ENCODE peak calls at places on chromosome 1, in ten cellular contexts. U, T, G, Q, E, B, I, O, M and L are unnamed samples.

GRCh38 chr1:72282271-72282656 is at the start of gene NEGR1:
- DNase-seq in U (peak; percentile 20), T (peak; percentile 68), G (no peak), Q (peak; percentile 64), E (peak; percentile 25), B (peak; percentile 12), I (peak; percentile 49), O (peak; percentile 63), M (peak; percentile 44), L (peak; percentile 59)

GRCh38 chr1:168628807-168629206 is 52.4 kb downstream of the XCL1 start:
- DNase-seq in U (no peak), T (no peak), G (no peak), Q (peak; percentile 2), E (no peak), B (peak; percentile 62), I (no peak), O (no peak), M (no peak), L (no peak)

GRCh38 chr1:208977861-208978260 is 605.7 kb upstream of the CAMK1G start:
- DNase-seq in U (no peak), T (no peak), G (no peak), Q (no peak), E (no peak), B (no peak), I (no peak), O (no peak), M (no peak), L (no peak)

GRCh38 chr1:223531742-223532341 is 133.7 kb downstream of the CAPN8 start:
- DNase-seq in U (peak; percentile 27), T (peak; percentile 77), G (peak; percentile 36), Q (peak; percentile 74), E (peak; percentile 56), B (peak; percentile 68), I (no peak), O (peak; percentile 72), M (peak; percentile 36), L (peak; percentile 75)

GRCh38 chr1:38026592-38027200 is 14.2 kb downstream of the UTP11 start:
- DNase-seq in U (no peak), T (peak; percentile 88), G (no peak), Q (peak; percentile 77), E (peak; percentile 82), B (peak; percentile 75), I (no peak), O (peak; percentile 80), M (peak; percentile 35), L (no peak)

GRCh38 chr1:175675017-175675416 is 68.4 kb downstream of the TNR start:
- DNase-seq in U (no peak), T (no peak), G (no peak), Q (no peak), E (no peak), B (no peak), I (no peak), O (peak; percentile 84), M (no peak), L (no peak)

GRCh38 chr1:208156310-208156709 is 87.9 kb downstream of the PLXNA2 start:
- DNase-seq in U (no peak), T (no peak), G (no peak), Q (no peak), E (no peak), B (no peak), I (no peak), O (no peak), M (no peak), L (no peak)

GRCh38 chr1:91244737-91245136 is 159.9 kb downstream of the HFM1 start:
- DNase-seq in U (no peak), T (no peak), G (no peak), Q (no peak), E (no peak), B (no peak), I (no peak), O (no peak), M (no peak), L (no peak)

GRCh38 chr1:50416150-50416527 is 7.1 kb downstream of the DMRTA2 start:
- DNase-seq in U (no peak), T (no peak), G (no peak), Q (peak; percentile 53), E (no peak), B (no peak), I (no peak), O (peak; percentile 9), M (no peak), L (no peak)

GRCh38 chr1:50415235-50416149 is 7.8 kb downstream of the DMRTA2 start:
- DNase-seq in U (no peak), T (no peak), G (no peak), Q (peak; percentile 58), E (no peak), B (no peak), I (no peak), O (peak; percentile 57), M (no peak), L (no peak)

GRCh38 chr1:50417487-50417886 is 5.8 kb downstream of the DMRTA2 start:
- DNase-seq in U (no peak), T (no peak), G (no peak), Q (peak; percentile 25), E (no peak), B (no peak), I (no peak), O (peak; percentile 54), M (no peak), L (no peak)

GRCh38 chr1:50417946-50418599 is 5.2 kb downstream of the DMRTA2 start:
- DNase-seq in U (no peak), T (no peak), G (no peak), Q (peak; percentile 42), E (no peak), B (no peak), I (no peak), O (peak; percentile 56), M (no peak), L (no peak)

DNA sequence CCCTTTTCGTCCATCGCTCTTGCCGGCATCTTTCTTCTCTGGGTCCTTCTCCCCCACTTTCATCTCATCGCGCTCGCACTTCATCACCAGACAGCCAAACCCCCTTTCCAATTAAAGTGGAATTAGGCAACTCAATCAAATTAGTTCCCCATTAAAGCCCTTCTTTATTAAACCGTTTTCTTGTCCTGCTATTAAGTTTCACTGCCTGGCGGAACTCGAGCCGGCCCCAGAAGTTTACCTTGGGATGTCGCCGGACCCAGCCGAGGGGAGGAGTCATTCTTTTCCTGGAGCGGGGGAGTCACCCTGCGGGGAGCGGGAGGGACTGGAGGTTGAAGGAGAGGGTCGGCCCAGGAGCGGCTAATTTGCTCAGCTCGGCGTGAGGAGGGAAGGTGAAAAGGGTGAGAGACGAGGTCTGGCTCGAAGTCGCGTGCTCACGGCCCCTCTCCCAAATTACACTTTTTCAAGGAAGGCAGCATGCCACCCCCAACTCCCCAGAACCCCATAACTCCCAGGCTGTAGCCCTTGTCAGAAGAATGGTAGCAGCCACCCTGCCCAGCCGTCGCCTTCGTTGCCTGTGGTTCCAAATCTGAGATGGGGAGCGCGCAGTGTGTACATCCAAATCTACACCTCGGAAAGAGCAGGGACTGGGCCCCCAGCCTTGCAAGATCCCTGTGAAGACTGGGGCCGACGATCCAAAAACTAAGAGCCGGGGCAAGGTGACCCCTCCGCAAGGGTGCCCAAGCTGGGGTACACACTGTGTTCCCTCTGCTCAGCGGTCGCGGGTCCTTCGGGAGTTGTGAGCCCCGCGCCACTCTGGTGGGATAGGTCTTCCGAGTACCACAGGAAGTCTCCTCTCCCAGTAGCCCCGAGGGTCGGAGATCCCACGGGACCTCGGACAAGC is 6.4 kb downstream of the DMRTA2 start:
- DNase-seq in U (no peak), T (no peak), G (no peak), Q (peak; percentile 85), E (no peak), B (no peak), I (no peak), O (peak; percentile 61), M (no peak), L (no peak)
- H3K27me3 ChIP-seq in U (no peaks in the 10 kb centered on the region), T (peaks cover 83% of the 10 kb centered on the region), G (peaks cover 10% of the 10 kb centered on the region), Q (peaks cover 79% of the 10 kb centered on the region), E (peaks cover 71% of the 10 kb centered on the region), B (peaks cover 46% of the 10 kb centered on the region), I (peaks cover 55% of the 10 kb centered on the region), O (peaks cover 100% of the 10 kb centered on the region), M (peaks cover 93% of the 10 kb centered on the region), L (no peaks in the 10 kb centered on the region)

GRCh38 chr1:12126781-12127180 is 40.0 kb upstream of the TNFRSF1B start:
- DNase-seq in U (no peak), T (no peak), G (no peak), Q (no peak), E (no peak), B (no peak), I (no peak), O (no peak), M (no peak), L (no peak)

GRCh38 chr1:12123172-12123571 is 43.6 kb upstream of the TNFRSF1B start:
- DNase-seq in U (no peak), T (no peak), G (no peak), Q (no peak), E (no peak), B (no peak), I (no peak), O (no peak), M (no peak), L (peak; percentile 46)

GRCh38 chr1:12124693-12125421 is 41.9 kb upstream of the TNFRSF1B start:
- DNase-seq in U (peak; percentile 77), T (peak; percentile 85), G (peak; percentile 43), Q (peak; percentile 68), E (peak; percentile 70), B (peak; percentile 66), I (peak; percentile 83), O (peak; percentile 78), M (peak; percentile 77), L (peak; percentile 90)

GRCh38 chr1:12125422-12126355 is 41.1 kb upstream of the TNFRSF1B start:
- DNase-seq in U (no peak), T (no peak), G (no peak), Q (no peak), E (no peak), B (no peak), I (no peak), O (peak; percentile 29), M (no peak), L (peak; percentile 57)

DNA sequence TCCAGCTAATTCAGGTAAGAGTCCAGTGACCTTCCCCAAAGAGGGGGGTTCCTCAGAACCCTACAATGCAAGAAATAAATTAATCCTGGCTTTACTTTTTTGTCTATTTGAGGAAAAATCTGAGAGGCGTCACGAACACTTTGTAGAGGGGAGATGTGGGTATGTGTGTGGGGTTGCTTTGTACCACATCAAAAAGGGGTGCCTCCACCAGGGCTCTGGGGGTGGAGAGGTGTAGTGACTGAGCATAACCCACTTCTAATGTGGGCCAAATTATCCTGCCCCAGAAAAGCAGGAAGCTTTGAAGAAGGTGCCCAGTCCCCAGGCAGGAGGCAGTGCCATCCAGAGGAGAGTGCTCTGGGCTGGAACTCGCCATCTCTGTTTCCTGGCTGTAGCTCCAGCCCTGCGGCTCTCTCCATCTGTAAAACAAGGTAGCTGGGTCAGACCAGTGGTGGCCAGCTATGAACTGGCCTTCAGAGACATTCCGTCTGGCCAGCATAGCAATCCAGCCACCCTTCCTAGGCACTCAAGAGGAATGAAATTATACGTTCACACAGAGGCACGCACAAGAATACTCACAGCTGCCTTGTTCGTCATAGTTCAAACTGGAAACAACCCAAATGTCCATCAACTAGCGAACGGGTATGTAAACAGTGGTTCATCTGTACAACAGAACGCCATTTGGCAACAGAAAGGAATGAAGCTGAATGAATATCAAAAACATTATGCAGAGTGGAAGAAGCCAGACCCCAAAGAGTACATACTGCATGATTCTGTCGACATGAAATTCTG is 45.4 kb upstream of the TNFRSF1B start:
- DNase-seq in U (no peak), T (no peak), G (no peak), Q (no peak), E (no peak), B (no peak), I (no peak), O (no peak), M (no peak), L (no peak)
- H3K4me3 ChIP-seq in U (no peak overlapping the region), T (no peak overlapping the region), G (no peak overlapping the region), Q (no peak overlapping the region), E (no peak overlapping the region), B (no peak overlapping the region), I (no peak overlapping the region), O (no peak overlapping the region), M (no peak overlapping the region), L (no peak overlapping the region)

DNA sequence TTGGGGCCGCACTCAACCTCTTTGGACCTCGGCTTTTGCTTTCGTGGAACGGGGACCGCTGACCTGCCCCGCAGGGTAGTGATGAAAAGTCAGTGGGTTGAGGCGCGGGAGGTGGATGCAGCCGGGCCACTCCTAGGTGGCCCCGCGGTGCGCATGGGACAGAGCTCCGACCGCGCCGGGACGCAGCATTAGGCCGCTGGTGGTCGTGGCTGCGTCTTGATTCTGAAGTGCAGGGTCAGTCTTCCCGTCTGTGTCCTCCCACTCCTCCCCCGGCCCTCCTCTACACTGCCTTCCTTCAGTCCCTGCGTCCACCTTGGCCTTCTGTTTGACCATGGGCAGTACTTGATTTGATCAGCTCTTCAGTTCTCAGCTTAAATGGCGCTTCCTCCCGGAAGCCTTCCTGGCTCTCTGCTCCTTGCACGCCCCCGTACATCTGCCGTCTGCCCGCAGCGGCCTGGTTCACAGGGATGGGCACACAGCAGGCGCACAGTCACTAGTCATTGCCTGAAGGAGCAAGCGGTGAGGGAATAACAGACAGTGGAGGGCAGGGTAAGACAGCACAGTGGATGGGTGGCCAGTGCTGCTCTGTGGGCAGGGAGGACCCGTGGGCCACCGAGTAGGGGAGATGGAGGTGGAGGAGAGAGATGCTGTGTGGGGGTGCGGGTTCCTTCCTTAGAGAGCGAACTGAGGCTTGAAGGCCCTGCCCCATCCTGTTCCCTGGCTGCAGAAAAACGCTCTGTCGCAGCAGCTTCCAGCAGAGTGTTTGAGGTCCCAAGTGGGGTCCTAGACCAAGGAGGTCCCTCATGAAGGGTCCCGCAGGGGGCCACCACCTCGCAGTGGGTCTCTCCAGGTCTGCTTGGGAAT is 690 bp downstream of the THEMIS2 start:
- DNase-seq in U (peak; percentile 55), T (peak; percentile 71), G (no peak), Q (peak; percentile 19), E (no peak), B (no peak), I (no peak), O (peak; percentile 50), M (no peak), L (peak; percentile 45)
- H3K4me1 ChIP-seq in U (peaks cover 44% of the 10 kb centered on the region), T (peaks cover 24% of the 10 kb centered on the region), G (peaks cover 2% of the 10 kb centered on the region), Q (no peaks in the 10 kb centered on the region), E (peaks cover 6% of the 10 kb centered on the region), B (no peaks in the 10 kb centered on the region), I (peaks cover 4% of the 10 kb centered on the region), O (no peaks in the 10 kb centered on the region), M (peaks cover 68% of the 10 kb centered on the region), L (peaks cover 4% of the 10 kb centered on the region)

GRCh38 chr1:152516082-152516481 is 1.8 kb downstream of the CRCT1 start:
- DNase-seq in U (no peak), T (no peak), G (no peak), Q (no peak), E (no peak), B (no peak), I (no peak), O (no peak), M (no peak), L (no peak)
- H3K27me3 ChIP-seq in U (no peaks in the 10 kb centered on the region), T (peaks cover 37% of the 10 kb centered on the region), G (no peaks in the 10 kb centered on the region), Q (no peaks in the 10 kb centered on the region), E (peaks cover 23% of the 10 kb centered on the region), B (no peaks in the 10 kb centered on the region), I (no peaks in the 10 kb centered on the region), O (no peaks in the 10 kb centered on the region), M (peaks cover 55% of the 10 kb centered on the region), L (peaks cover 3% of the 10 kb centered on the region)